ENCODE peak calls at places on chromosome 3, in nine cellular contexts. Q is breast epithelium, X is right lobe of liver, F is adrenal gland, Z is heart left ventricle, P is sigmoid colon, T is body of pancreas, Y is endothelial cell of umbilical vein, N is HCT116. U is an unnamed sample. For H3K4me1 and H3K36me3, the result is how much of the 10 kb centered on the place peaks cover.

GRCh38 chr3:21752749-21753347 is 1.8 kb upstream of the ZNF385D start:
- DNase-seq in Q (no peak), X (no peak), F (peak), Z (no peak), P (no peak), T (peak), Y (peak), N (no peak), U (no peak)

GRCh38 chr3:108159128-108159527 is 63.1 kb downstream of the IFT57 start:
- DNase-seq in Q (no peak), X (no peak), F (no peak), Z (no peak), P (no peak), T (no peak), Y (no peak), N (no peak), U (no peak)

GRCh38 chr3:113597611-113598382 is 65.4 kb downstream of the SIDT1 start:
- DNase-seq in Q (no peak), X (no peak), F (no peak), Z (no peak), P (no peak), T (no peak), Y (no peak), N (no peak), U (no peak)

GRCh38 chr3:10444511-10444910 is 60.9 kb downstream of the ATP2B2 start:
- DNase-seq in Q (no peak), X (no peak), F (no peak), Z (no peak), P (no peak), T (no peak), Y (no peak), N (no peak), U (no peak)

GRCh38 chr3:127404614-127405598 is 117.1 kb upstream of the PRR20G start:
- DNase-seq in Q (peak), X (no peak), F (no peak), Z (no peak), P (peak), T (no peak), Y (no peak), N (no peak), U (peak)

GRCh38 chr3:112472676-112473075 is 26.6 kb downstream of the BTLA start:
- DNase-seq in Q (no peak), X (no peak), F (no peak), Z (no peak), P (no peak), T (no peak), Y (no peak), N (no peak), U (no peak)

GRCh38 chr3:173911446-173911845 is 513.9 kb downstream of the NLGN1 start:
- DNase-seq in Q (no peak), X (no peak), F (no peak), Z (no peak), P (no peak), T (no peak), Y (no peak), N (no peak), U (no peak)

GRCh38 chr3:142664819-142665218 is 59.0 kb upstream of the TRPC1 start:
- DNase-seq in Q (no peak), X (no peak), F (no peak), Z (no peak), P (no peak), T (no peak), Y (no peak), N (no peak), U (no peak)

GRCh38 chr3:193010191-193010590 is 92.5 kb upstream of the MB21D2 start:
- DNase-seq in Q (no peak), X (no peak), F (no peak), Z (peak), P (no peak), T (no peak), Y (no peak), N (no peak), U (no peak)

GRCh38 chr3:181695661-181696491 is 15.8 kb upstream of the SOX2 start:
- DNase-seq in Q (no peak), X (no peak), F (no peak), Z (no peak), P (no peak), T (peak), Y (peak), N (no peak), U (peak)

GRCh38 chr3:13011369-13012227 is 61.6 kb downstream of the IQSEC1 start:
- DNase-seq in Q (no peak), X (no peak), F (no peak), Z (peak), P (peak), T (no peak), Y (no peak), N (no peak), U (peak)

GRCh38 chr3:190132376-190132775 is 11.7 kb upstream of the P3H2 start:
- DNase-seq in Q (no peak), X (no peak), F (no peak), Z (no peak), P (no peak), T (no peak), Y (no peak), N (no peak), U (no peak)

GRCh38 chr3:67828486-67829010 is 174.1 kb upstream of the SUCLG2 start:
- DNase-seq in Q (no peak), X (no peak), F (no peak), Z (no peak), P (no peak), T (no peak), Y (no peak), N (no peak), U (no peak)

GRCh38 chr3:58383904-58384303 is 49.7 kb downstream of the PDHB start:
- DNase-seq in Q (peak), X (no peak), F (peak), Z (peak), P (no peak), T (peak), Y (no peak), N (peak), U (no peak)

GRCh38 chr3:183182732-183183610 is 20.4 kb upstream of the LAMP3 start:
- DNase-seq in Q (no peak), X (peak), F (no peak), Z (no peak), P (no peak), T (no peak), Y (no peak), N (no peak), U (no peak)

GRCh38 chr3:138945646-138946553 is 1.0 kb downstream of the FOXL2 start:
- DNase-seq in Q (no peak), X (no peak), F (no peak), Z (no peak), P (no peak), T (peak), Y (no peak), N (no peak), U (peak)

GRCh38 chr3:108897883-108898282 is 55.8 kb downstream of the GUCA1C start:
- DNase-seq in Q (no peak), X (no peak), F (no peak), Z (no peak), P (no peak), T (no peak), Y (no peak), N (no peak), U (no peak)

GRCh38 chr3:70249509-70250160 is 62.8 kb downstream of the MDFIC2 start:
- DNase-seq in Q (no peak), X (no peak), F (no peak), Z (no peak), P (no peak), T (no peak), Y (peak), N (no peak), U (no peak)

GRCh38 chr3:4814302-4814903 is 164.8 kb upstream of the BHLHE40 start:
- DNase-seq in Q (peak), X (peak), F (no peak), Z (peak), P (no peak), T (no peak), Y (peak), N (no peak), U (no peak)

GRCh38 chr3:100756441-100756840 is 47.1 kb downstream of the TFG start:
- DNase-seq in Q (no peak), X (peak), F (no peak), Z (no peak), P (no peak), T (peak), Y (no peak), N (no peak), U (no peak)

GRCh38 chr3:108887777-108888176 is 65.2 kb downstream of the TRAT1 start:
- DNase-seq in Q (no peak), X (no peak), F (no peak), Z (no peak), P (no peak), T (no peak), Y (no peak), N (no peak), U (no peak)

GRCh38 chr3:64104006-64104405 is 80.7 kb upstream of the PSMD6 start:
- DNase-seq in Q (no peak), X (no peak), F (no peak), Z (no peak), P (no peak), T (no peak), Y (no peak), N (no peak), U (no peak)

GRCh38 chr3:56314842-56315241 is 153.4 kb downstream of the ERC2 start:
- DNase-seq in Q (peak), X (no peak), F (no peak), Z (no peak), P (no peak), T (no peak), Y (no peak), N (no peak), U (no peak)

GRCh38 chr3:27252646-27253045 is 116.5 kb downstream of the NEK10 start:
- DNase-seq in Q (no peak), X (no peak), F (no peak), Z (no peak), P (no peak), T (no peak), Y (no peak), N (no peak), U (no peak)

GRCh38 chr3:178968996-178969700 is 102.5 kb downstream of the ZMAT3 start:
- DNase-seq in Q (no peak), X (no peak), F (no peak), Z (no peak), P (no peak), T (no peak), Y (no peak), N (no peak), U (no peak)

GRCh38 chr3:114827495-114827894 is 319.6 kb downstream of the ZBTB20 start:
- DNase-seq in Q (no peak), X (no peak), F (no peak), Z (no peak), P (no peak), T (peak), Y (peak), N (peak), U (no peak)

GRCh38 chr3:149819432-149819831 is 6.4 kb downstream of the RNF13 start:
- DNase-seq in Q (no peak), X (no peak), F (no peak), Z (no peak), P (no peak), T (no peak), Y (no peak), N (no peak), U (no peak)
- H3K4me1 ChIP-seq in Q (under half), X (under half), F (under half), Z (under half), P (under half), T (under half), Y (under half), N (under half), U (under half)

DNA sequence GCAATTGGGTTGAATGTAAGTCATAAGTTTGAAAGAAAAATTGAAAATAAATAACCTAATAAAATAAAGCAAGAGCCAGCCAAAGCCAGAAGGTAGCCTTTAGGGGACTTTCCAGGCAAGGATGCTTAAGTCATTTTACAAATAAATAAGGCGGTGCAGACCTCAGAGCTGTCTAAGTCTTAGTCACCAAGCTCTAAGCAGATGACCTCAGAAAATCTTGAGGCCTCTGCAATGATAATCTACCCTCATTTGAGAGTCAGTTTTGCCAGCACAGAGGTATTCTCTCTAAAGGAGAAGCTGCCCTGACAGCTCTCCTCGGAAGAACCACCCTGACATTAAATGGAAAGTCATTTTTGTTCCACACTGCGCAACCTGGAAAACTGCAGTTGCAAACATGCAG is 113.9 kb downstream of the OXNAD1 start:
- DNase-seq in Q (no peak), X (no peak), F (no peak), Z (no peak), P (no peak), T (no peak), Y (no peak), N (no peak), U (no peak)
- TF ChIP-seq POLR2A in Q (no peak), X (no peak), F (no peak), Z (no peak), P (no peak), T (no peak), Y (no peak), N (no peak), U (no peak)

GRCh38 chr3:195169011-195169410 is 101.9 kb downstream of the XXYLT1 start:
- DNase-seq in Q (no peak), X (no peak), F (no peak), Z (no peak), P (peak), T (no peak), Y (no peak), N (no peak), U (no peak)
- H3K36me3 ChIP-seq in Q (under half), X (under half), F (under half), Z (under half), P (under half), T (under half), Y (under half), N (under half), U (under half)

DNA sequence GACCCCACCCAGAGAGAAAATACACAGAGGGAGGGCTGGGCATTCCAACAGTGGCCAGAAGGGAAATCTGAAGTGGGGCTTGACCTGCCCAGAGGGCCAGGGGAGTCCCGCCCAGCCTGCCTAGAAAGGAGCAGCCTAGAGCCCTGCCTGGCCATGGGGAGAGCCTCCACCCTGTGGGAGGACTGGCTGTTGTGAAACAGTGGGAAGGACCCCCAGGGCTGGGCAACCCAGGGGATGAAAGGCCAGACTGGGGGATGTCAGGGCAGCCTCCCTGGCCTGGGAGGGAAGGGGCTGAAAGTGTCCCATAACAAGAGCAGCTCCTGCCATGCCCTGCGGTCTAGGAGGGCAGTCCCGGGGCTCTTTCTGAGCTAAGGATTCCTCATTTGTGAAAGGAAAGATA is 69.0 kb downstream of the SLC12A8 start:
- DNase-seq in Q (no peak), X (no peak), F (no peak), Z (no peak), P (no peak), T (no peak), Y (no peak), N (no peak), U (no peak)
- H3K4me1 ChIP-seq in Q (under half), X (under half), F (under half), Z (half or more), P (under half), T (under half), Y (under half), N (under half), U (half or more)

GRCh38 chr3:187064210-187065115 is 74.8 kb downstream of the RPL39L start:
- DNase-seq in Q (no peak), X (peak), F (no peak), Z (no peak), P (no peak), T (peak), Y (no peak), N (no peak), U (no peak)
- TF ChIP-seq POLR2A in Q (no peak), X (peak), F (no peak), Z (no peak), P (no peak), T (no peak), Y (no peak), N (no peak), U (no peak)

GRCh38 chr3:47701388-47701787 is 80.3 kb downstream of the SMARCC1 start:
- DNase-seq in Q (no peak), X (no peak), F (no peak), Z (no peak), P (no peak), T (no peak), Y (no peak), N (no peak), U (no peak)

GRCh38 chr3:47705391-47705790 is 76.3 kb downstream of the SMARCC1 start:
- DNase-seq in Q (no peak), X (no peak), F (no peak), Z (no peak), P (no peak), T (no peak), Y (no peak), N (no peak), U (no peak)
- H3K36me3 ChIP-seq in Q (under half), X (under half), F (under half), Z (under half), P (under half), T (under half), Y (under half), N (under half), U (half or more)

DNA sequence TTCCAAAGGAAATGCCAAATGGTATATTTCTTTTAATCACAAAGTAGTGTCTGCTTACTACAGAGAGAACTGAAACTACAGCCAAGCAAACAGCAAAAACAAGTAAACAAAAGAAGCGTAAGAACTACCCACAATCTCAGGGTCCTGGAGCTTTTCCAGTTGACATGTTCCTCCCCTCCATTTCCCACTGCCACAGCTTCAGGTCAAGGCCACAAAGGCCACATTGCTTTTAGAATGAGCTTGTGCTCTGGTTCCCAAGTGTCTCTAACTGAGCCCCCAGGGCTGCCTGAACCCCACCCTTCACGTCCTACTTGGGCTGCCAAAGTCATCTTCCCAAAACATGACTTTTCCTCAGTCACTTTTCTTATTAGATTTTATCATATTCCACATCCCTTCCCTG is 24.2 kb downstream of the CTDSPL start:
- DNase-seq in Q (no peak), X (no peak), F (no peak), Z (no peak), P (no peak), T (no peak), Y (no peak), N (no peak), U (no peak)
- H3K4me1 ChIP-seq in Q (under half), X (under half), F (under half), Z (half or more), P (under half), T (under half), Y (under half), N (under half), U (half or more)

DNA sequence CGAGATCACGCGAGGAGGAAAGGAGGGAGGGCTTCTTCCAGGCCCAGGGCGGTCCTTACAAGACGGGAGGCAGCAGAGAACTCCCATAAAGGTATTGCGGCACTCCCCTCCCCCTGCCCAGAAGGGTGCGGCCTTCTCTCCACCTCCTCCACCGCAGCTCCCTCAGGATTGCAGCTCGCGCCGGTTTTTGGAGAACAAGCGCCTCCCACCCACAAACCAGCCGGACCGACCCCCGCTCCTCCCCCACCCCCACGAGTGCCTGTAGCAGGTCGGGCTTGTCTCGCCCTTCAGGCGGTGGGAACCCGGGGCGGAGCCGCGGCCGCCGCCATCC is 1.1 kb upstream of the SETD5 start:
- DNase-seq in Q (peak), X (no peak), F (peak), Z (peak), P (peak), T (peak), Y (peak), N (peak), U (peak)
- TF ChIP-seq POLR2A in Q (peak), X (peak), F (no peak), Z (no peak), P (no peak), T (peak), Y (no peak), N (peak), U (no peak)

GRCh38 chr3:48185129-48185528 is 3.1 kb downstream of the CDC25A start:
- DNase-seq in Q (no peak), X (no peak), F (no peak), Z (no peak), P (no peak), T (no peak), Y (no peak), N (no peak), U (no peak)
- H3K36me3 ChIP-seq in Q (under half), X (under half), F (under half), Z (under half), P (under half), T (under half), Y (under half), N (under half), U (under half)